ENCODE peak calls at places on chromosomes 7 and 10, in four cellular contexts. Q is stimulated activated CD4-positive, alpha-beta T cell treated with anti-CD3 and anti-CD28 coated beads, Interleukin-15, amount 100 ng/mL, for 24 hours; T is A172; J is activated gamma-delta T cell treated with anti-CD3 and anti-CD28 coated beads, Interleukin-2, amount 50 U/mL, for 16 hours. B is an unnamed sample.
A peak's percentile ranks its signal among the peaks of the same experiment; 100 is the strongest.

GRCh38 chr10:10630281-10630680 is 387.4 kb upstream of the CELF2 start:
- DNase-seq in J (no peak), T (no peak), Q (no peak), B (no peak)

GRCh38 chr10:47262606-47263295 is 37.2 kb upstream of the GDF10 start:
- DNase-seq in J (no peak), Q (no peak), T (no peak), B (no peak)

GRCh38 chr10:121428848-121429247 is 169.4 kb downstream of the FGFR2 start:
- DNase-seq in T (no peak), Q (no peak), J (no peak), B (no peak)

GRCh38 chr10:110083884-110084283 is 76.1 kb downstream of the ADD3 start:
- DNase-seq in Q (no peak), T (peak; percentile 2), J (no peak), B (no peak)

GRCh38 chr10:7406712-7407333 is 4.0 kb downstream of the SFMBT2 start:
- DNase-seq in Q (no peak), J (no peak), T (no peak), B (no peak)

GRCh38 chr7:39644170-39644569 is 20.8 kb downstream of the RALA start:
- DNase-seq in T (no peak), J (no peak), Q (no peak), B (no peak)

GRCh38 chr7:68218461-68218860 is 1221.8 kb downstream of the TYW1 start:
- DNase-seq in Q (no peak), J (no peak), T (no peak), B (no peak)

GRCh38 chr10:96073722-96074121 is 30.3 kb downstream of the CCNJ start:
- DNase-seq in T (peak; percentile 46), Q (peak; percentile 9), J (no peak), B (no peak)

GRCh38 chr7:108158766-108159165 is 28.6 kb upstream of the LAMB4 start:
- DNase-seq in Q (no peak), T (no peak), J (no peak), B (no peak)

GRCh38 chr7:28483868-28484267 is 71.5 kb downstream of the CREB5 start:
- DNase-seq in Q (no peak), J (no peak), T (peak; percentile 29), B (no peak)

GRCh38 chr10:73576178-73576889 is 14.8 kb downstream of the USP54 start:
- DNase-seq in T (no peak), Q (no peak), J (no peak), B (no peak)

GRCh38 chr10:124155781-124156401 is 62.5 kb upstream of the CHST15 start:
- DNase-seq in T (peak; percentile 64), Q (no peak), J (no peak), B (no peak)

B was measured in DMS 273 treated with DMSO at 0.1 percent for 48 hours.